ENCODE peak calls at places on chromosomes 12 and 14, in ten cellular contexts. One of them, this sample, is unnamed.

GRCh38 chr14:90837355-90837754 is 21.1 kb upstream of the TTC7B start:
- DNase-seq in right atrium auricular region: no peak
- DNase-seq in uterus: no peak
- DNase-seq in effector memory CD4-positive, alpha-beta T cell: no peak
- DNase-seq in brain microvascular endothelial cell: no peak
- DNase-seq in astrocyte of the spinal cord: no peak
- DNase-seq in naive thymus-derived CD4-positive, alpha-beta T cell: no peak
- DNase-seq in fibroblast of the aortic adventitia: no peak
- DNase-seq in lung: no peak
- DNase-seq in astrocyte: peak
- DNase-seq in this sample: no peak

GRCh38 chr14:54815016-54815415 is 87.6 kb downstream of the GCH1 start:
- DNase-seq in right atrium auricular region: no peak
- DNase-seq in uterus: no peak
- DNase-seq in effector memory CD4-positive, alpha-beta T cell: no peak
- DNase-seq in brain microvascular endothelial cell: no peak
- DNase-seq in astrocyte of the spinal cord: peak
- DNase-seq in naive thymus-derived CD4-positive, alpha-beta T cell: no peak
- DNase-seq in fibroblast of the aortic adventitia: peak
- DNase-seq in lung: peak
- DNase-seq in astrocyte: peak
- DNase-seq in this sample: peak

GRCh38 chr12:47377414-47378221 is 297.9 kb upstream of the AMIGO2 start:
- DNase-seq in right atrium auricular region: peak
- DNase-seq in uterus: peak
- DNase-seq in effector memory CD4-positive, alpha-beta T cell: no peak
- DNase-seq in brain microvascular endothelial cell: peak
- DNase-seq in astrocyte of the spinal cord: peak
- DNase-seq in naive thymus-derived CD4-positive, alpha-beta T cell: no peak
- DNase-seq in fibroblast of the aortic adventitia: peak
- DNase-seq in lung: peak
- DNase-seq in astrocyte: peak
- DNase-seq in this sample: peak

GRCh38 chr12:52370906-52371608 is 3.8 kb upstream of the KRT85 start:
- DNase-seq in right atrium auricular region: peak
- DNase-seq in uterus: peak
- DNase-seq in effector memory CD4-positive, alpha-beta T cell: no peak
- DNase-seq in brain microvascular endothelial cell: peak
- DNase-seq in astrocyte of the spinal cord: no peak
- DNase-seq in naive thymus-derived CD4-positive, alpha-beta T cell: no peak
- DNase-seq in fibroblast of the aortic adventitia: peak
- DNase-seq in lung: no peak
- DNase-seq in astrocyte: peak
- DNase-seq in this sample: peak

GRCh38 chr12:89663577-89664357 is 44.9 kb downstream of the ATP2B1 start:
- DNase-seq in right atrium auricular region: no peak
- DNase-seq in uterus: no peak
- DNase-seq in effector memory CD4-positive, alpha-beta T cell: no peak
- DNase-seq in brain microvascular endothelial cell: peak
- DNase-seq in astrocyte of the spinal cord: peak
- DNase-seq in naive thymus-derived CD4-positive, alpha-beta T cell: peak
- DNase-seq in fibroblast of the aortic adventitia: peak
- DNase-seq in lung: no peak
- DNase-seq in astrocyte: peak
- DNase-seq in this sample: no peak

GRCh38 chr12:18400186-18400585 is 138.9 kb downstream of the PIK3C2G start:
- DNase-seq in right atrium auricular region: no peak
- DNase-seq in uterus: no peak
- DNase-seq in effector memory CD4-positive, alpha-beta T cell: no peak
- DNase-seq in brain microvascular endothelial cell: peak
- DNase-seq in astrocyte of the spinal cord: peak
- DNase-seq in naive thymus-derived CD4-positive, alpha-beta T cell: no peak
- DNase-seq in fibroblast of the aortic adventitia: peak
- DNase-seq in lung: no peak
- DNase-seq in astrocyte: peak
- DNase-seq in this sample: no peak

GRCh38 chr14:45284802-45285201 is 31.8 kb upstream of the MIS18BP1 start:
- DNase-seq in right atrium auricular region: no peak
- DNase-seq in uterus: no peak
- DNase-seq in effector memory CD4-positive, alpha-beta T cell: no peak
- DNase-seq in brain microvascular endothelial cell: no peak
- DNase-seq in astrocyte of the spinal cord: no peak
- DNase-seq in naive thymus-derived CD4-positive, alpha-beta T cell: no peak
- DNase-seq in fibroblast of the aortic adventitia: no peak
- DNase-seq in lung: no peak
- DNase-seq in astrocyte: no peak
- DNase-seq in this sample: no peak

GRCh38 chr12:70243510-70244331 is 488 bp downstream of the CNOT2 start:
- DNase-seq in right atrium auricular region: no peak
- DNase-seq in uterus: peak
- DNase-seq in effector memory CD4-positive, alpha-beta T cell: peak
- DNase-seq in brain microvascular endothelial cell: peak
- DNase-seq in astrocyte of the spinal cord: peak
- DNase-seq in naive thymus-derived CD4-positive, alpha-beta T cell: peak
- DNase-seq in fibroblast of the aortic adventitia: peak
- DNase-seq in lung: peak
- DNase-seq in astrocyte: peak
- DNase-seq in this sample: peak

GRCh38 chr12:15603461-15604085 is 185.6 kb downstream of the EPS8 start:
- DNase-seq in right atrium auricular region: no peak
- DNase-seq in uterus: no peak
- DNase-seq in effector memory CD4-positive, alpha-beta T cell: no peak
- DNase-seq in brain microvascular endothelial cell: no peak
- DNase-seq in astrocyte of the spinal cord: no peak
- DNase-seq in naive thymus-derived CD4-positive, alpha-beta T cell: no peak
- DNase-seq in fibroblast of the aortic adventitia: no peak
- DNase-seq in lung: no peak
- DNase-seq in astrocyte: no peak
- DNase-seq in this sample: no peak

GRCh38 chr14:102316048-102316745 is 3.3 kb upstream of the ZNF839 start:
- DNase-seq in right atrium auricular region: no peak
- DNase-seq in uterus: peak
- DNase-seq in effector memory CD4-positive, alpha-beta T cell: peak
- DNase-seq in brain microvascular endothelial cell: peak
- DNase-seq in astrocyte of the spinal cord: no peak
- DNase-seq in naive thymus-derived CD4-positive, alpha-beta T cell: no peak
- DNase-seq in fibroblast of the aortic adventitia: peak
- DNase-seq in lung: no peak
- DNase-seq in astrocyte: peak
- DNase-seq in this sample: peak

GRCh38 chr14:70168401-70168800 is 20.4 kb downstream of the SLC8A3 start:
- DNase-seq in right atrium auricular region: no peak
- DNase-seq in uterus: no peak
- DNase-seq in effector memory CD4-positive, alpha-beta T cell: no peak
- DNase-seq in brain microvascular endothelial cell: no peak
- DNase-seq in astrocyte of the spinal cord: no peak
- DNase-seq in naive thymus-derived CD4-positive, alpha-beta T cell: no peak
- DNase-seq in fibroblast of the aortic adventitia: no peak
- DNase-seq in lung: no peak
- DNase-seq in astrocyte: no peak
- DNase-seq in this sample: no peak

GRCh38 chr12:57452181-57452936 is 2.7 kb upstream of the INHBE start:
- DNase-seq in right atrium auricular region: no peak
- DNase-seq in uterus: no peak
- DNase-seq in effector memory CD4-positive, alpha-beta T cell: no peak
- DNase-seq in brain microvascular endothelial cell: peak
- DNase-seq in astrocyte of the spinal cord: peak
- DNase-seq in naive thymus-derived CD4-positive, alpha-beta T cell: no peak
- DNase-seq in fibroblast of the aortic adventitia: peak
- DNase-seq in lung: no peak
- DNase-seq in astrocyte: peak
- DNase-seq in this sample: peak

GRCh38 chr12:57895337-57896138 is 45.8 kb upstream of the ATP23 start:
- DNase-seq in right atrium auricular region: no peak
- DNase-seq in uterus: no peak
- DNase-seq in effector memory CD4-positive, alpha-beta T cell: no peak
- DNase-seq in brain microvascular endothelial cell: no peak
- DNase-seq in astrocyte of the spinal cord: peak
- DNase-seq in naive thymus-derived CD4-positive, alpha-beta T cell: no peak
- DNase-seq in fibroblast of the aortic adventitia: no peak
- DNase-seq in lung: no peak
- DNase-seq in astrocyte: no peak
- DNase-seq in this sample: no peak

GRCh38 chr12:18837025-18837424 is 99.1 kb downstream of the CAPZA3 start:
- DNase-seq in right atrium auricular region: no peak
- DNase-seq in uterus: peak
- DNase-seq in effector memory CD4-positive, alpha-beta T cell: no peak
- DNase-seq in brain microvascular endothelial cell: no peak
- DNase-seq in astrocyte of the spinal cord: no peak
- DNase-seq in naive thymus-derived CD4-positive, alpha-beta T cell: no peak
- DNase-seq in fibroblast of the aortic adventitia: peak
- DNase-seq in lung: no peak
- DNase-seq in astrocyte: peak
- DNase-seq in this sample: no peak

GRCh38 chr14:92693998-92694780 is 54.2 kb downstream of the LGMN start:
- DNase-seq in right atrium auricular region: no peak
- DNase-seq in uterus: no peak
- DNase-seq in effector memory CD4-positive, alpha-beta T cell: no peak
- DNase-seq in brain microvascular endothelial cell: no peak
- DNase-seq in astrocyte of the spinal cord: no peak
- DNase-seq in naive thymus-derived CD4-positive, alpha-beta T cell: no peak
- DNase-seq in fibroblast of the aortic adventitia: peak
- DNase-seq in lung: no peak
- DNase-seq in astrocyte: no peak
- DNase-seq in this sample: no peak

GRCh38 chr12:54145844-54146243 is 42.9 kb downstream of the SMUG1 start:
- DNase-seq in right atrium auricular region: no peak
- DNase-seq in uterus: no peak
- DNase-seq in effector memory CD4-positive, alpha-beta T cell: no peak
- DNase-seq in brain microvascular endothelial cell: no peak
- DNase-seq in astrocyte of the spinal cord: no peak
- DNase-seq in naive thymus-derived CD4-positive, alpha-beta T cell: no peak
- DNase-seq in fibroblast of the aortic adventitia: no peak
- DNase-seq in lung: no peak
- DNase-seq in astrocyte: no peak
- DNase-seq in this sample: no peak
- H3K4me3 ChIP-seq in right atrium auricular region: no peak
- H3K4me3 ChIP-seq in uterus: no peak
- H3K4me3 ChIP-seq in effector memory CD4-positive, alpha-beta T cell: no peak
- H3K4me3 ChIP-seq in brain microvascular endothelial cell: no peak
- H3K4me3 ChIP-seq in astrocyte of the spinal cord: no peak
- H3K4me3 ChIP-seq in naive thymus-derived CD4-positive, alpha-beta T cell: no peak
- H3K4me3 ChIP-seq in fibroblast of the aortic adventitia: no peak
- H3K4me3 ChIP-seq in lung: no peak
- H3K4me3 ChIP-seq in astrocyte: no peak
- H3K4me3 ChIP-seq in this sample: no peak

DNA sequence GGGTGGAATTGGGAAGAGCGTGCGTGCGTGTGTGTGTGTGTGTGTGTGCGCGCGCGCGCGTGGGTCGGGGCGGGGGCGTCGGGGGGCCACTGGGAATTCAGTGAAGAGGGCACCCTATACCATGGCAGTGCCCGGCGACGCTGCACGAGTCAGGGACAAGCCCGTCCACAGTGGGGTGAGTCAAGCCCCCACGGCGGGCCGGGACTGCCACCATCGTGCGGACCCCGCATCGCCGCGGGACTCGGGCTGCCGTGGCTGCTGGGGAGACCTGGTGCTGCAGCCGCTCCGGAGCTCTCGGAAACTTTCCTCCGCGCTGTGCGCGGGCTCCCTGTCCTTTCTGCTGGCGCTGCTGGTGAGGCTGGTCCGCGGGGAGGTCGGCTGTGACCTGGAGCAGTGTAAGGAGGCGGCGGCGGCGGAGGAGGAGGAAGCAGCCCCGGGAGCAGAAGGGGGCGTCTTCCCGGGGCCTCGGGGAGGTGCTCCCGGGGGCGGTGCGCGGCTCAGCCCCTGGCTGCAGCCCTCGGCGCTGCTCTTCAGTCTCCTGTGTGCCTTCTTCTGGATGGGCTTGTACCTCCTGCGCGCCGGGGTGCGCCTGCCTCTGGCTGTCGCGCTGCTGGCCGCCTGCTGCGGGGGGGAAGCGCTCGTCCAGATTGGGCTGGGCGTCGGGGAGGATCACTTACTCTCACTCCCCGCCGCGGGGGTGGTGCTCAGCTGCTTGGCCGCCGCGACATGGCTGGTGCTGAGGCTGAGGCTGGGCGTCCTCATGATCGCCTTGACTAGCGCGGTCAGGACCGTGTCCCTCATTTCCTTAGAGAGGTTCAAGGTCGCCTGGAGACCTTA is 1.0 kb downstream of the PDE3A start:
- DNase-seq in right atrium auricular region: peak
- DNase-seq in uterus: peak
- DNase-seq in effector memory CD4-positive, alpha-beta T cell: no peak
- DNase-seq in brain microvascular endothelial cell: peak
- DNase-seq in astrocyte of the spinal cord: peak
- DNase-seq in naive thymus-derived CD4-positive, alpha-beta T cell: no peak
- DNase-seq in fibroblast of the aortic adventitia: peak
- DNase-seq in lung: peak
- DNase-seq in astrocyte: peak
- DNase-seq in this sample: peak
- H3K4me3 ChIP-seq in right atrium auricular region: peak
- H3K4me3 ChIP-seq in uterus: peak
- H3K4me3 ChIP-seq in effector memory CD4-positive, alpha-beta T cell: no peak
- H3K4me3 ChIP-seq in brain microvascular endothelial cell: peak
- H3K4me3 ChIP-seq in astrocyte of the spinal cord: peak
- H3K4me3 ChIP-seq in naive thymus-derived CD4-positive, alpha-beta T cell: no peak
- H3K4me3 ChIP-seq in fibroblast of the aortic adventitia: peak
- H3K4me3 ChIP-seq in lung: peak
- H3K4me3 ChIP-seq in astrocyte: peak
- H3K4me3 ChIP-seq in this sample: peak

DNA sequence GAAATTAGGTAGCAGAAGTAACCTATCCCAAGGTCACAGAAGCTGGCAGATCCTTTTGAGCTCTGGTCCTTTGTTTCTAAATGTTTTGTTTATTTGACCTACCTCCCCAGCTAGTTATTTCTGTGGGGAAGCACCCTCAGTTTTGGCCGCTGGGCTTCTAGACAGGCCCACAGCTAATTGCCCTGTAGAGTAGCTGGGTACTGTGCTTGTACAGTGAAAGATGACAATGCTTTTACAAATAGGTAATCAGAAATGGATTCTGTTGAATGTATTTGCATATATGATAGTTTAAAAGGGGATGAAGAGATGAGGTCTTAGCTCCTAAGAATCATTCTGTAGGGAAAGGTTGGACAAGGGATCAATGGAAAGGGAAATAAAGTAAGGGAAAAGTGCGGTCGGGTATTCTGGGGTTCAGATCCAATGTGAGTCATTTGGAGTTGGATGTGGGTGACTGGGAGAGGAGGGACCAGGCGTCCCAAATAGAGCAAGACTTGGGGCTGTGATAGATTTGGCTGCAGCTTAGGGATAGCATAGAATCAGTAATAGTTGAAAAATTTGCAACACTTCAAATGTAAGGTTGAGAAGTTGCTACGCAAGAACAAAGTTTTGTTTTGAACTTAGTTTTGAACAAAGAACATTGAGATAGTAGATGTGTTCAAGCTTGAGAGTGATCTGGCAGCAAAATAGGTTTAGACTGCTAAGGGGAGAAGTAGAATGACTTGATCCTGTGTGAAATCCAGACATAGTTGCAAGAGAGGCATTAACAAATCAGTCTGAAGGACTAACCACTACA is 3.7 kb downstream of the NUDT4 start:
- DNase-seq in right atrium auricular region: peak
- DNase-seq in uterus: no peak
- DNase-seq in effector memory CD4-positive, alpha-beta T cell: no peak
- DNase-seq in brain microvascular endothelial cell: no peak
- DNase-seq in astrocyte of the spinal cord: no peak
- DNase-seq in naive thymus-derived CD4-positive, alpha-beta T cell: no peak
- DNase-seq in fibroblast of the aortic adventitia: peak
- DNase-seq in lung: no peak
- DNase-seq in astrocyte: peak
- DNase-seq in this sample: no peak
- H3K4me3 ChIP-seq in right atrium auricular region: peak
- H3K4me3 ChIP-seq in uterus: peak
- H3K4me3 ChIP-seq in effector memory CD4-positive, alpha-beta T cell: peak
- H3K4me3 ChIP-seq in brain microvascular endothelial cell: peak
- H3K4me3 ChIP-seq in astrocyte of the spinal cord: peak
- H3K4me3 ChIP-seq in naive thymus-derived CD4-positive, alpha-beta T cell: peak
- H3K4me3 ChIP-seq in fibroblast of the aortic adventitia: peak
- H3K4me3 ChIP-seq in lung: peak
- H3K4me3 ChIP-seq in astrocyte: peak
- H3K4me3 ChIP-seq in this sample: peak

GRCh38 chr12:116693259-116694227 is 44.3 kb downstream of the SPRING1 start:
- DNase-seq in right atrium auricular region: no peak
- DNase-seq in uterus: no peak
- DNase-seq in effector memory CD4-positive, alpha-beta T cell: no peak
- DNase-seq in brain microvascular endothelial cell: no peak
- DNase-seq in astrocyte of the spinal cord: no peak
- DNase-seq in naive thymus-derived CD4-positive, alpha-beta T cell: no peak
- DNase-seq in fibroblast of the aortic adventitia: no peak
- DNase-seq in lung: no peak
- DNase-seq in astrocyte: no peak
- DNase-seq in this sample: no peak
- H3K4me3 ChIP-seq in right atrium auricular region: peak
- H3K4me3 ChIP-seq in uterus: no peak
- H3K4me3 ChIP-seq in effector memory CD4-positive, alpha-beta T cell: no peak
- H3K4me3 ChIP-seq in brain microvascular endothelial cell: peak
- H3K4me3 ChIP-seq in astrocyte of the spinal cord: peak
- H3K4me3 ChIP-seq in naive thymus-derived CD4-positive, alpha-beta T cell: no peak
- H3K4me3 ChIP-seq in fibroblast of the aortic adventitia: no peak
- H3K4me3 ChIP-seq in lung: no peak
- H3K4me3 ChIP-seq in astrocyte: peak
- H3K4me3 ChIP-seq in this sample: peak